ENCODE peak calls at places on chromosomes 12 and 14, in four cellular contexts. P is lung, A is neural crest cell, N is lower leg skin. W is an unnamed sample.

GRCh38 chr12:92543359-92543758 is 159.4 kb upstream of the PLEKHG7 start:
- DNase-seq in P (no peak), A (no peak), N (no peak), W (no peak)

GRCh38 chr12:84596276-84596675 is 316.3 kb downstream of the SLC6A15 start:
- DNase-seq in P (no peak), A (no peak), N (no peak), W (no peak)

GRCh38 chr12:15796493-15797141 is 7.4 kb upstream of the EPS8 start:
- DNase-seq in P (no peak), A (no peak), N (no peak), W (no peak)

GRCh38 chr14:88831285-88831684 is 6.8 kb downstream of the TTC8 start:
- DNase-seq in P (no peak), A (no peak), N (no peak), W (peak)

GRCh38 chr12:27861428-27862167 is 81.6 kb upstream of the MANSC4 start:
- DNase-seq in P (peak), A (no peak), N (no peak), W (no peak)

GRCh38 chr12:1575799-1576401 is 18.5 kb downstream of the FBXL14 start:
- DNase-seq in P (no peak), A (no peak), N (peak), W (no peak)

GRCh38 chr14:24398943-24399801 is at the start of gene NYNRIN:
- DNase-seq in P (no peak), A (peak), N (peak), W (no peak)

GRCh38 chr12:102769323-102769916 is 147.6 kb downstream of the PAH start:
- DNase-seq in P (peak), A (peak), N (peak), W (no peak)

GRCh38 chr14:88901991-88902390 is 77.5 kb downstream of the TTC8 start:
- DNase-seq in P (no peak), A (no peak), N (peak), W (no peak)

GRCh38 chr12:131672941-131673330 is 38.0 kb upstream of the SFSWAP start:
- DNase-seq in P (no peak), A (no peak), N (peak), W (no peak)

GRCh38 chr12:108148521-108149074 is 19.5 kb downstream of the WSCD2 start:
- DNase-seq in P (no peak), A (no peak), N (no peak), W (no peak)

GRCh38 chr14:37122288-37122687 is 50.1 kb downstream of the SLC25A21 start:
- DNase-seq in P (no peak), A (no peak), N (no peak), W (no peak)

GRCh38 chr14:93051600-93052546 is 63.9 kb downstream of the ITPK1 start:
- DNase-seq in P (no peak), A (no peak), N (no peak), W (no peak)

GRCh38 chr12:3529281-3529680 is 38.3 kb downstream of the PRMT8 start:
- DNase-seq in P (no peak), A (no peak), N (no peak), W (no peak)

GRCh38 chr14:32576088-32576795 is 247.1 kb downstream of the AKAP6 start:
- DNase-seq in P (peak), A (peak), N (no peak), W (no peak)

GRCh38 chr14:36605506-36605857 is 23.1 kb upstream of the NKX2-8 start:
- DNase-seq in P (no peak), A (no peak), N (no peak), W (no peak)

GRCh38 chr12:3203713-3204112 is 126.5 kb downstream of the TSPAN9 start:
- DNase-seq in P (no peak), A (no peak), N (no peak), W (no peak)

GRCh38 chr14:104229621-104230041 is 91.2 kb downstream of the KIF26A start:
- DNase-seq in P (no peak), A (no peak), N (no peak), W (no peak)

GRCh38 chr14:99930420-99931274 is 134.6 kb upstream of the EVL start:
- DNase-seq in P (no peak), A (no peak), N (peak), W (no peak)

GRCh38 chr12:24902521-24903304 is 46.2 kb downstream of the BCAT1 start:
- DNase-seq in P (no peak), A (peak), N (peak), W (no peak)

GRCh38 chr14:34722723-34723545 is 8.5 kb upstream of the CFL2 start:
- DNase-seq in P (no peak), A (peak), N (no peak), W (no peak)

GRCh38 chr12:8948711-8949524 is 527 bp downstream of the M6PR start:
- DNase-seq in P (no peak), A (no peak), N (no peak), W (no peak)

GRCh38 chr12:101018540-101018939 is 191.5 kb downstream of the SLC5A8 start:
- DNase-seq in P (no peak), A (no peak), N (no peak), W (no peak)

GRCh38 chr12:98727196-98727595 is 82.1 kb downstream of the APAF1 start:
- DNase-seq in P (no peak), A (no peak), N (no peak), W (no peak)

GRCh38 chr14:98173291-98173690 is 1098.7 kb downstream of the BCL11B start:
- DNase-seq in P (no peak), A (no peak), N (no peak), W (no peak)

GRCh38 chr12:10213168-10214130 is 772 bp downstream of the GABARAPL1 start:
- DNase-seq in P (peak), A (peak), N (peak), W (peak)